ENCODE peak calls at places on chromosomes 4 and X, in ten cellular contexts. One of them, this sample, is unnamed.

GRCh38 chr4:21067351-21067750 is 367.1 kb downstream of the PACRGL start:
- DNase-seq in K562: no peak
- DNase-seq in stomach: no peak
- DNase-seq in upper lobe of left lung: no peak
- DNase-seq in transverse colon: no peak
- DNase-seq in GM23338: no peak
- DNase-seq in suprapubic skin: no peak
- DNase-seq in endothelial cell of umbilical vein: no peak
- DNase-seq in Panc1: no peak
- DNase-seq in SK-N-SH: no peak
- DNase-seq in this sample: no peak

GRCh38 chr4:125303058-125303457 is 11.7 kb upstream of the FAT4 start:
- DNase-seq in GM23338: no peak
- DNase-seq in endothelial cell of umbilical vein: no peak
- DNase-seq in stomach: no peak
- DNase-seq in transverse colon: no peak
- DNase-seq in suprapubic skin: no peak
- DNase-seq in upper lobe of left lung: no peak
- DNase-seq in K562: no peak
- DNase-seq in SK-N-SH: no peak
- DNase-seq in Panc1: no peak
- DNase-seq in this sample: no peak

GRCh38 chrX:38260231-38260630 is 39.6 kb upstream of the SRPX start:
- DNase-seq in transverse colon: peak
- DNase-seq in endothelial cell of umbilical vein: peak
- DNase-seq in GM23338: peak
- DNase-seq in K562: peak
- DNase-seq in Panc1: peak
- DNase-seq in stomach: no peak
- DNase-seq in suprapubic skin: no peak
- DNase-seq in upper lobe of left lung: no peak
- DNase-seq in SK-N-SH: peak
- DNase-seq in this sample: no peak

GRCh38 chr4:104469794-104470193 is 24.9 kb downstream of the CXXC4 start:
- DNase-seq in Panc1: no peak
- DNase-seq in transverse colon: no peak
- DNase-seq in SK-N-SH: no peak
- DNase-seq in endothelial cell of umbilical vein: no peak
- DNase-seq in upper lobe of left lung: no peak
- DNase-seq in GM23338: no peak
- DNase-seq in suprapubic skin: no peak
- DNase-seq in K562: no peak
- DNase-seq in stomach: no peak
- DNase-seq in this sample: no peak

GRCh38 chrX:135086197-135086854 is 34.0 kb downstream of the ETDB start:
- DNase-seq in endothelial cell of umbilical vein: peak
- DNase-seq in GM23338: peak
- DNase-seq in SK-N-SH: peak
- DNase-seq in K562: peak
- DNase-seq in stomach: peak
- DNase-seq in transverse colon: peak
- DNase-seq in upper lobe of left lung: no peak
- DNase-seq in suprapubic skin: no peak
- DNase-seq in Panc1: peak
- DNase-seq in this sample: no peak

GRCh38 chrX:125769628-125770027 is 396.5 kb downstream of the DCAF12L2 start:
- DNase-seq in SK-N-SH: no peak
- DNase-seq in K562: no peak
- DNase-seq in Panc1: no peak
- DNase-seq in transverse colon: no peak
- DNase-seq in GM23338: no peak
- DNase-seq in stomach: no peak
- DNase-seq in upper lobe of left lung: no peak
- DNase-seq in endothelial cell of umbilical vein: no peak
- DNase-seq in suprapubic skin: no peak
- DNase-seq in this sample: no peak

GRCh38 chrX:40011483-40012038 is 86.2 kb downstream of the BCOR start:
- DNase-seq in stomach: no peak
- DNase-seq in suprapubic skin: no peak
- DNase-seq in upper lobe of left lung: no peak
- DNase-seq in GM23338: no peak
- DNase-seq in Panc1: no peak
- DNase-seq in transverse colon: no peak
- DNase-seq in endothelial cell of umbilical vein: no peak
- DNase-seq in K562: no peak
- DNase-seq in SK-N-SH: peak
- DNase-seq in this sample: no peak

GRCh38 chrX:53449632-53450031 is 15.5 kb upstream of the HSD17B10 start:
- DNase-seq in SK-N-SH: no peak
- DNase-seq in transverse colon: no peak
- DNase-seq in suprapubic skin: no peak
- DNase-seq in GM23338: no peak
- DNase-seq in endothelial cell of umbilical vein: no peak
- DNase-seq in upper lobe of left lung: no peak
- DNase-seq in K562: no peak
- DNase-seq in Panc1: no peak
- DNase-seq in stomach: no peak
- DNase-seq in this sample: no peak

GRCh38 chrX:274904-275475 is 6.2 kb upstream of the PLCXD1 start:
- DNase-seq in GM23338: peak
- DNase-seq in suprapubic skin: peak
- DNase-seq in stomach: peak
- DNase-seq in Panc1: no peak
- DNase-seq in endothelial cell of umbilical vein: no peak
- DNase-seq in K562: no peak
- DNase-seq in SK-N-SH: no peak
- DNase-seq in transverse colon: peak
- DNase-seq in upper lobe of left lung: no peak
- DNase-seq in this sample: no peak

GRCh38 chr4:123952530-123953274 is 556.1 kb downstream of the SPRY1 start:
- DNase-seq in suprapubic skin: no peak
- DNase-seq in GM23338: peak
- DNase-seq in Panc1: no peak
- DNase-seq in K562: no peak
- DNase-seq in upper lobe of left lung: no peak
- DNase-seq in transverse colon: no peak
- DNase-seq in stomach: no peak
- DNase-seq in SK-N-SH: no peak
- DNase-seq in endothelial cell of umbilical vein: no peak
- DNase-seq in this sample: no peak

GRCh38 chrX:45743081-45743533 is 542.4 kb upstream of the DIPK2B start:
- DNase-seq in GM23338: peak
- DNase-seq in transverse colon: no peak
- DNase-seq in SK-N-SH: peak
- DNase-seq in endothelial cell of umbilical vein: peak
- DNase-seq in suprapubic skin: no peak
- DNase-seq in stomach: no peak
- DNase-seq in Panc1: no peak
- DNase-seq in upper lobe of left lung: no peak
- DNase-seq in K562: peak
- DNase-seq in this sample: no peak
- TF ChIP-seq CTCF in GM23338: peak
- TF ChIP-seq CTCF in transverse colon: no peak
- TF ChIP-seq CTCF in SK-N-SH: peak
- TF ChIP-seq CTCF in endothelial cell of umbilical vein: peak
- TF ChIP-seq CTCF in suprapubic skin: no peak
- TF ChIP-seq CTCF in stomach: no peak
- TF ChIP-seq CTCF in Panc1: peak
- TF ChIP-seq CTCF in upper lobe of left lung: no peak
- TF ChIP-seq CTCF in K562: peak
- TF ChIP-seq CTCF in this sample: no peak

DNA sequence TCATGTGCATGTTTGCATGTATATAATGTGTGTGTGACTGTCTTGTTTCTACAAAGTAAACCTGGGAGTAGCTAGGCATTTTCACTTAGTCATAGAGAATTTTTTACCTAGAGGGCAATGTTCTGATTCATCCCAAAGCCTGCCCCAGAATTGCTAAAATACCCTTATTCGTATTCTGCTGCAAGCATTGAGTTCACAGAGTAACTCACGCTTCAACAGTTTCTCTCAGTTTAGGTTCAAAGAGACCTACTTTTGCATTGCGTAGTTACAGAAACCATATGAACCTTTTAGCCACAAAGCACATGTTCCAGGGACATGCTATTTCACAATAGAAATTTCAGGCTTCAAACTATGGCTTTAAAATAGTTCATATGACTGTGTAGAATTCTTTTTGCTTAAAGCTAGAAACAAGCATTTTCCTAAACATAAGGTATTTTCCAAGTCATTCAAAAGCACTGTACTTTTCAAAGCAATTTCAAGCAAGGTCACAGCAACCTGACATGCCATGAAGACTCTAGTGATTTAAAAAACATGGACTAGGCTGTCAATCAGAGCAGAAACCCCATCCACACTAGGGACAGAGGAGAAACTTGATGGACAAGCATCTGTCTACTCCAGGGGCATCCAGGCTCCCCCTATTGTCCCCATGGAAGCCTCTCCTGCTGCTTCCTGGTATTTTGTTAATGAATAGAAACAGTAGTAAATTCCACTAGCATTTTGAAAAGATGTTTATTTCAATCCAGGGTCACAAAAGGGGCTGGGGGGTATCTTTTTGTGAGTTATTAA is 81.5 kb upstream of the MAPK10 start:
- DNase-seq in endothelial cell of umbilical vein: no peak
- DNase-seq in SK-N-SH: peak
- DNase-seq in suprapubic skin: no peak
- DNase-seq in upper lobe of left lung: no peak
- DNase-seq in GM23338: peak
- DNase-seq in Panc1: no peak
- DNase-seq in stomach: no peak
- DNase-seq in K562: no peak
- DNase-seq in transverse colon: no peak
- DNase-seq in this sample: no peak
- H3K4me3 ChIP-seq in endothelial cell of umbilical vein: no peak
- H3K4me3 ChIP-seq in SK-N-SH: no peak
- H3K4me3 ChIP-seq in suprapubic skin: no peak
- H3K4me3 ChIP-seq in upper lobe of left lung: no peak
- H3K4me3 ChIP-seq in GM23338: peak
- H3K4me3 ChIP-seq in Panc1: no peak
- H3K4me3 ChIP-seq in stomach: no peak
- H3K4me3 ChIP-seq in K562: no peak
- H3K4me3 ChIP-seq in transverse colon: no peak
- H3K4me3 ChIP-seq in this sample: no peak

GRCh38 chr4:148674891-148675290 is 232.7 kb upstream of the NR3C2 start:
- DNase-seq in SK-N-SH: no peak
- DNase-seq in stomach: no peak
- DNase-seq in K562: no peak
- DNase-seq in GM23338: no peak
- DNase-seq in transverse colon: no peak
- DNase-seq in suprapubic skin: no peak
- DNase-seq in upper lobe of left lung: no peak
- DNase-seq in endothelial cell of umbilical vein: no peak
- DNase-seq in Panc1: no peak
- DNase-seq in this sample: no peak
- TF ChIP-seq POLR2AphosphoS5 in SK-N-SH: no peak
- TF ChIP-seq POLR2AphosphoS5 in stomach: no peak
- TF ChIP-seq POLR2AphosphoS5 in K562: no peak
- TF ChIP-seq POLR2AphosphoS5 in GM23338: no peak
- TF ChIP-seq POLR2AphosphoS5 in transverse colon: no peak
- TF ChIP-seq POLR2AphosphoS5 in suprapubic skin: no peak
- TF ChIP-seq POLR2AphosphoS5 in upper lobe of left lung: no peak
- TF ChIP-seq POLR2AphosphoS5 in endothelial cell of umbilical vein: no peak
- TF ChIP-seq POLR2AphosphoS5 in Panc1: no peak
- TF ChIP-seq POLR2AphosphoS5 in this sample: no peak

GRCh38 chr4:171594293-171594692 is 218.9 kb upstream of the GALNTL6 start:
- DNase-seq in transverse colon: no peak
- DNase-seq in GM23338: peak
- DNase-seq in suprapubic skin: no peak
- DNase-seq in SK-N-SH: no peak
- DNase-seq in endothelial cell of umbilical vein: no peak
- DNase-seq in Panc1: no peak
- DNase-seq in upper lobe of left lung: no peak
- DNase-seq in stomach: no peak
- DNase-seq in K562: no peak
- DNase-seq in this sample: no peak
- TF ChIP-seq CTCF in transverse colon: no peak
- TF ChIP-seq CTCF in GM23338: peak
- TF ChIP-seq CTCF in suprapubic skin: no peak
- TF ChIP-seq CTCF in SK-N-SH: no peak
- TF ChIP-seq CTCF in endothelial cell of umbilical vein: no peak
- TF ChIP-seq CTCF in Panc1: no peak
- TF ChIP-seq CTCF in upper lobe of left lung: no peak
- TF ChIP-seq CTCF in stomach: no peak
- TF ChIP-seq CTCF in K562: no peak
- TF ChIP-seq CTCF in this sample: no peak

DNA sequence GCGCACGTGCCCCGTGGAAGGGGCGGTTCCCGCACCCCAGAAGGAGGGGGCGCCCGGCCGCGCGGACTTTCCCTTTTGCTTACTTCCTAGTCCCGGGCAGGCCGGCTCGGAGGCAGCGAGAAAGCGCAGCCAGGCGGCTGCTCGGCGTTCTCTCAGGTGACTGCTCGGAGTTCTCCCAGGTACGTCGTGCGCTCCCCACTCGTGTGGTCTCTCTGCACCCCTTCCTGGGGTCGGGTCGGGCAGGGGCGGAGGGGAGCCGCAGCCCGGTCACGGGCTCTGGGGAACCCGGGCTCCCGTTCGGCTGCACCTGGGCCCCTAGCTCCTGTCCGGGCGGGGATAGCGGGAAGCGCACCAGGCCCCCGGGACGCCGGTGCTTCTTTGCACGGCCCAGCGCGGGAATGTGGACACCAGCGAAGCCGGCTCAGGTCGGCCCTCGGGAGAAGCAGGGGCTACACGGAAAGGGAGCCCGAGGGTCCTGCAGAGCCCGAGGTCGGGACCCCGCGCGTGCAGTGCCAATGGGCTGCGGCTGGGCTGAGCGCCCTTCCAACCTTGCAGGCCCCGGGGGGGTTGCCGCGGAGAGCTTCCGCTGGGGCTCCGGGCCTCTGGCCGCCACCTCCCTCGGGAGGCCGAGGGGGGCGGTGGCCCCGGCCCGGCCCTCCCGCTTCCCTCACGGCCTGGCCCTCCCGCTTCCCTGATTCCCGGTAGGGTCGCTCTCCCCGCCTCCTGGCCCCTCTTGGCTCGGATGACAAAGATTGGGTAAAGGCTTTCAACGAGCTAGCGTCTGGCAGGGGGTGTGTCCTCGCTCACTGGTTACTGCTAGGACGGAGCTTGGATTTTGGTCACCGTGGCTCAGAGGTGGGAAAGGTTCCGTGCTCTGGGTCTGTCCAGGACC is at the start of gene TLR2:
- DNase-seq in K562: no peak
- DNase-seq in stomach: peak
- DNase-seq in GM23338: peak
- DNase-seq in transverse colon: peak
- DNase-seq in suprapubic skin: peak
- DNase-seq in Panc1: no peak
- DNase-seq in endothelial cell of umbilical vein: peak
- DNase-seq in SK-N-SH: peak
- DNase-seq in upper lobe of left lung: peak
- DNase-seq in this sample: peak
- H3K4me3 ChIP-seq in K562: no peak
- H3K4me3 ChIP-seq in stomach: peak
- H3K4me3 ChIP-seq in GM23338: peak
- H3K4me3 ChIP-seq in transverse colon: peak
- H3K4me3 ChIP-seq in suprapubic skin: peak
- H3K4me3 ChIP-seq in Panc1: peak
- H3K4me3 ChIP-seq in endothelial cell of umbilical vein: peak
- H3K4me3 ChIP-seq in SK-N-SH: peak
- H3K4me3 ChIP-seq in upper lobe of left lung: peak
- H3K4me3 ChIP-seq in this sample: peak

This sample was measured in breast epithelium.